ENCODE peak calls at places on chromosomes 13 and 19, in five cellular contexts. U is activated naive CD8-positive, alpha-beta T cell treated with anti-CD3 and anti-CD28 coated beads for 36 hours; Y is RPMI7951; M is nephron progenitor cell; J is tibial artery. E is an unnamed sample.

GRCh38 chr13:112330066-112330465 is 46.1 kb upstream of the SPACA7 start:
- DNase-seq in U (no peak), Y (no peak), M (no peak), J (no peak), E (no peak)

GRCh38 chr19:47047272-47047930 is 1.0 kb downstream of the TMEM160 start:
- DNase-seq in U (no peak), Y (no peak), M (no peak), J (no peak), E (no peak)

GRCh38 chr19:40523322-40524047 is 53.2 kb upstream of the SHKBP1 start:
- DNase-seq in U (peak; percentile 57), Y (peak; percentile 57), M (peak; percentile 72), J (no peak), E (peak; percentile 71)

GRCh38 chr13:100511422-100511821 is 77.2 kb downstream of the GGACT start:
- DNase-seq in U (no peak), Y (no peak), M (no peak), J (no peak), E (no peak)

GRCh38 chr19:52229524-52229923 is 39.7 kb downstream of the PPP2R1A start:
- DNase-seq in U (no peak), Y (no peak), M (no peak), J (no peak), E (no peak)

GRCh38 chr13:101149735-101150380 is 266.4 kb downstream of the NALCN start:
- DNase-seq in U (no peak), Y (peak; percentile 52), M (peak; percentile 42), J (no peak), E (no peak)

GRCh38 chr13:67148219-67148583 is 81.9 kb downstream of the PCDH9 start:
- DNase-seq in U (no peak), Y (no peak), M (no peak), J (no peak), E (no peak)

GRCh38 chr19:52369463-52370340 is at the start of gene ZNF880:
- DNase-seq in U (peak; percentile 93), Y (peak; percentile 96), M (peak; percentile 2), J (peak; percentile 95), E (no peak)

GRCh38 chr19:30103981-30104380 is 161.9 kb downstream of the URI1 start:
- DNase-seq in U (no peak), Y (no peak), M (no peak), J (no peak), E (no peak)

GRCh38 chr19:47094557-47095517 is 18.7 kb downstream of the ZC3H4 start:
- DNase-seq in U (peak; percentile 46), Y (peak; percentile 37), M (no peak), J (no peak), E (peak; percentile 24)

GRCh38 chr19:872266-872951 is 12.9 kb downstream of the CFD start:
- DNase-seq in U (peak; percentile 86), Y (peak; percentile 67), M (peak; percentile 65), J (no peak), E (no peak)